ENCODE peak calls at places on chromosomes 16 and 17, in seven cellular contexts. One of them, this sample, is unnamed.
A peak's percentile ranks its signal among the peaks of the same experiment; 100 is the strongest.

GRCh38 chr17:80106176-80106575 is 4.8 kb downstream of the GAA start:
- DNase-seq in left lung: peak; percentile 28
- DNase-seq in endodermal cell: no peak
- DNase-seq in AG04450: no peak
- DNase-seq in HFFc6: no peak
- DNase-seq in mesothelial cell of epicardium: no peak
- DNase-seq in GM06990: no peak
- DNase-seq in this sample: no peak

GRCh38 chr16:21952040-21952792 is 945 bp upstream of the UQCRC2 start:
- DNase-seq in mesothelial cell of epicardium: peak; percentile 66
- DNase-seq in endodermal cell: peak; percentile 86
- DNase-seq in AG04450: no peak
- DNase-seq in GM06990: no peak
- DNase-seq in HFFc6: peak; percentile 52
- DNase-seq in left lung: peak; percentile 79
- DNase-seq in this sample: peak; percentile 64

GRCh38 chr17:30550512-30551273 is 73.5 kb downstream of the GOSR1 start:
- DNase-seq in left lung: no peak
- DNase-seq in GM06990: peak; percentile 66
- DNase-seq in AG04450: no peak
- DNase-seq in mesothelial cell of epicardium: peak; percentile 24
- DNase-seq in HFFc6: peak; percentile 45
- DNase-seq in endodermal cell: peak; percentile 50
- DNase-seq in this sample: no peak

GRCh38 chr17:21452377-21453143 is 76.4 kb downstream of the KCNJ12 start:
- DNase-seq in AG04450: peak; percentile 41
- DNase-seq in HFFc6: peak; percentile 15
- DNase-seq in endodermal cell: peak; percentile 86
- DNase-seq in left lung: peak; percentile 62
- DNase-seq in GM06990: no peak
- DNase-seq in mesothelial cell of epicardium: no peak
- DNase-seq in this sample: no peak

GRCh38 chr16:83433201-83433600 is 374.6 kb upstream of the HSBP1 start:
- DNase-seq in AG04450: no peak
- DNase-seq in GM06990: no peak
- DNase-seq in endodermal cell: no peak
- DNase-seq in left lung: no peak
- DNase-seq in HFFc6: no peak
- DNase-seq in mesothelial cell of epicardium: no peak
- DNase-seq in this sample: no peak

GRCh38 chr17:28317965-28318758 is 838 bp upstream of the TMEM97 start:
- DNase-seq in mesothelial cell of epicardium: no peak
- DNase-seq in left lung: no peak
- DNase-seq in HFFc6: no peak
- DNase-seq in endodermal cell: peak; percentile 84
- DNase-seq in AG04450: no peak
- DNase-seq in GM06990: peak; percentile 49
- DNase-seq in this sample: no peak

GRCh38 chr17:79077587-79077986 is 3.0 kb downstream of the ENGASE start:
- DNase-seq in HFFc6: no peak
- DNase-seq in AG04450: no peak
- DNase-seq in left lung: no peak
- DNase-seq in endodermal cell: peak; percentile 40
- DNase-seq in GM06990: no peak
- DNase-seq in mesothelial cell of epicardium: no peak
- DNase-seq in this sample: no peak

GRCh38 chr17:29949708-29950107 is 8.3 kb downstream of the EFCAB5 start:
- DNase-seq in left lung: no peak
- DNase-seq in HFFc6: no peak
- DNase-seq in endodermal cell: no peak
- DNase-seq in AG04450: no peak
- DNase-seq in GM06990: no peak
- DNase-seq in mesothelial cell of epicardium: no peak
- DNase-seq in this sample: no peak

GRCh38 chr17:17494499-17495447 is 1.4 kb downstream of the RASD1 start:
- DNase-seq in HFFc6: no peak
- DNase-seq in left lung: no peak
- DNase-seq in GM06990: no peak
- DNase-seq in mesothelial cell of epicardium: no peak
- DNase-seq in endodermal cell: peak; percentile 91
- DNase-seq in AG04450: no peak
- DNase-seq in this sample: no peak

GRCh38 chr16:49453001-49453400 is 79.4 kb downstream of the C16orf78 start:
- DNase-seq in HFFc6: no peak
- DNase-seq in left lung: no peak
- DNase-seq in GM06990: no peak
- DNase-seq in mesothelial cell of epicardium: no peak
- DNase-seq in endodermal cell: no peak
- DNase-seq in AG04450: no peak
- DNase-seq in this sample: no peak

GRCh38 chr16:46972971-46973456 is 460 bp downstream of the DNAJA2 start:
- DNase-seq in mesothelial cell of epicardium: peak; percentile 57
- DNase-seq in endodermal cell: peak; percentile 76
- DNase-seq in AG04450: no peak
- DNase-seq in GM06990: peak; percentile 71
- DNase-seq in left lung: peak; percentile 45
- DNase-seq in HFFc6: no peak
- DNase-seq in this sample: peak; percentile 53

GRCh38 chr17:41415833-41416335 is 8.5 kb downstream of the KRT37 start:
- DNase-seq in GM06990: no peak
- DNase-seq in mesothelial cell of epicardium: no peak
- DNase-seq in left lung: no peak
- DNase-seq in AG04450: no peak
- DNase-seq in HFFc6: peak; percentile 62
- DNase-seq in endodermal cell: no peak
- DNase-seq in this sample: no peak

GRCh38 chr17:4004517-4005295 is 40.5 kb upstream of the ATP2A3 start:
- DNase-seq in AG04450: no peak
- DNase-seq in HFFc6: no peak
- DNase-seq in left lung: no peak
- DNase-seq in GM06990: peak; percentile 62
- DNase-seq in mesothelial cell of epicardium: peak; percentile 80
- DNase-seq in endodermal cell: peak; percentile 96
- DNase-seq in this sample: peak; percentile 63

GRCh38 chr17:2011421-2012371 is 13.4 kb downstream of the RTN4RL1 start:
- DNase-seq in left lung: peak; percentile 57
- DNase-seq in endodermal cell: peak; percentile 84
- DNase-seq in HFFc6: peak; percentile 38
- DNase-seq in GM06990: no peak
- DNase-seq in AG04450: no peak
- DNase-seq in mesothelial cell of epicardium: no peak
- DNase-seq in this sample: no peak

GRCh38 chr17:43768382-43768781 is 9.8 kb upstream of the SOST start:
- DNase-seq in left lung: peak; percentile 82
- DNase-seq in endodermal cell: peak; percentile 44
- DNase-seq in AG04450: no peak
- DNase-seq in GM06990: no peak
- DNase-seq in mesothelial cell of epicardium: no peak
- DNase-seq in HFFc6: no peak
- DNase-seq in this sample: no peak

GRCh38 chr17:74532115-74532514 is 840 bp upstream of the CD300LB start:
- DNase-seq in left lung: peak; percentile 80
- DNase-seq in AG04450: no peak
- DNase-seq in HFFc6: no peak
- DNase-seq in GM06990: no peak
- DNase-seq in endodermal cell: peak; percentile 79
- DNase-seq in mesothelial cell of epicardium: peak; percentile 7
- DNase-seq in this sample: peak; percentile 49

GRCh38 chr16:70770968-70771552 is 29.9 kb downstream of the VAC14 start:
- DNase-seq in GM06990: peak; percentile 26
- DNase-seq in mesothelial cell of epicardium: peak; percentile 82
- DNase-seq in endodermal cell: peak; percentile 94
- DNase-seq in AG04450: no peak
- DNase-seq in left lung: no peak
- DNase-seq in HFFc6: peak; percentile 57
- DNase-seq in this sample: peak; percentile 49

DNA sequence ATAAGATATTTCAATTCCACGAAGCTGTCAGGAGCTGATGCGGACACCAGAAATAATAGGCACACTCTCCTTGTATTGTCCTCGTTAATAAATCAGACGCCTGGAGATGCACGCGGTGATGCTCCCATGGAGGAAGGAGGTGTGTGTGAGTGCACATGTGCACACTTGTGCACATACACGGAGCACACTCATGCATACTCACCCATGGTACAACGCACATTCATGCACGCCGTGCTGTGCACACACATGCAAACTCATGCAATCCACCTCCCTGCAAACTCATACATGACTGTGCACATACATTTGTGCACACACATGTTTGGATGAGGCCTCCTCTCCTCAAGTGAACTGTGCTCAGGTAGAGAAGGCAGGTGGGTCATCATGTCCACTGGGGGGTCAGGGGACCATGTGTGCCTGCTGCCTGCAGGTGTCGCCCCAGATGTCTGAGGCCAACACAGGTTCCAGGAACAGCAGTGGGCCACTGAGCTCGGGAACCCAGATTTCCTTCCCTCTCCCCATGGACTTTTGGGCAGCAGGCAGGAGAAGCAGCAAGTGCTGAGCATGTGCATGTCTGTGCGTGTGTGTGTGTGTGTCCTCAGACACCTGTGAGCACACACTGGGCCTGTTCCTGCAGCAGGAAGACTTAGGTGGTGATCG is 165.3 kb downstream of the SDK2 start:
- DNase-seq in left lung: no peak
- DNase-seq in AG04450: no peak
- DNase-seq in HFFc6: no peak
- DNase-seq in endodermal cell: peak; percentile 88
- DNase-seq in mesothelial cell of epicardium: no peak
- DNase-seq in GM06990: no peak
- DNase-seq in this sample: no peak
- TF ChIP-seq CTCF in left lung: no peak
- TF ChIP-seq CTCF in AG04450: no peak
- TF ChIP-seq CTCF in HFFc6: no peak
- TF ChIP-seq CTCF in endodermal cell: peak; percentile 76
- TF ChIP-seq CTCF in mesothelial cell of epicardium: no peak
- TF ChIP-seq CTCF in GM06990: peak; percentile 49
- TF ChIP-seq CTCF in this sample: no peak

GRCh38 chr16:56923481-56923880 is 8.5 kb upstream of the HERPUD1 start:
- DNase-seq in HFFc6: no peak
- DNase-seq in endodermal cell: no peak
- DNase-seq in left lung: no peak
- DNase-seq in AG04450: no peak
- DNase-seq in GM06990: no peak
- DNase-seq in mesothelial cell of epicardium: no peak
- DNase-seq in this sample: no peak

GRCh38 chr16:56918467-56919012 is 13.4 kb upstream of the HERPUD1 start:
- DNase-seq in mesothelial cell of epicardium: no peak
- DNase-seq in left lung: no peak
- DNase-seq in AG04450: no peak
- DNase-seq in HFFc6: no peak
- DNase-seq in GM06990: no peak
- DNase-seq in endodermal cell: no peak
- DNase-seq in this sample: no peak

GRCh38 chr16:56916571-56917403 is 15.2 kb upstream of the HERPUD1 start:
- DNase-seq in mesothelial cell of epicardium: no peak
- DNase-seq in GM06990: peak; percentile 53
- DNase-seq in endodermal cell: no peak
- DNase-seq in AG04450: no peak
- DNase-seq in left lung: no peak
- DNase-seq in HFFc6: no peak
- DNase-seq in this sample: no peak

GRCh38 chr16:56919099-56919800 is 12.7 kb upstream of the HERPUD1 start:
- DNase-seq in mesothelial cell of epicardium: no peak
- DNase-seq in HFFc6: no peak
- DNase-seq in GM06990: no peak
- DNase-seq in left lung: no peak
- DNase-seq in endodermal cell: peak; percentile 49
- DNase-seq in AG04450: no peak
- DNase-seq in this sample: no peak

DNA sequence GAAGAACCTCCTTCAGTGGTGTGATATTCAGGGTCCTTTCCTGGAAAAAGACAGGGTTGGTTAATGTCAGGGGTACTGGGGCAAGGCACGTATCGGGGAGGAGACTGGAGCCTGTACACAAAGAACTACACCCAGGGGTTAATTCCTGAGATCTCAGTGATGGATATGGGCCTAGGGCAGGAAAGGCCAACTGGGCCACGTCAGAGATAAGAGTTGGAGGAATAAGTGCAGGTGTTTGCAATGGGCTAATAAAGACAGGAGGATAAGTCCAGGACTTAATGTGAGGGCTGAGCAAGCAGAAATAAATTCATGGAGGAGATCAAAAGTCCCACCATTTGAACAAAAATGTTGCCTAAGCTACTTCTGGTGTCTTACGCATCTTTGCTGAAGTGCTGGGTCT is 10.4 kb upstream of the HERPUD1 start:
- DNase-seq in GM06990: no peak
- DNase-seq in HFFc6: no peak
- DNase-seq in endodermal cell: no peak
- DNase-seq in AG04450: no peak
- DNase-seq in left lung: no peak
- DNase-seq in mesothelial cell of epicardium: no peak
- DNase-seq in this sample: no peak
- TF ChIP-seq CTCF in GM06990: no peak
- TF ChIP-seq CTCF in HFFc6: no peak
- TF ChIP-seq CTCF in endodermal cell: no peak
- TF ChIP-seq CTCF in AG04450: no peak
- TF ChIP-seq CTCF in left lung: no peak
- TF ChIP-seq CTCF in mesothelial cell of epicardium: no peak
- TF ChIP-seq CTCF in this sample: no peak

GRCh38 chr16:11506816-11507305 is 79.9 kb downstream of the LITAF start:
- DNase-seq in AG04450: no peak
- DNase-seq in left lung: no peak
- DNase-seq in endodermal cell: peak; percentile 42
- DNase-seq in HFFc6: no peak
- DNase-seq in GM06990: no peak
- DNase-seq in mesothelial cell of epicardium: no peak
- DNase-seq in this sample: no peak
- TF ChIP-seq CTCF in AG04450: no peak
- TF ChIP-seq CTCF in left lung: no peak
- TF ChIP-seq CTCF in endodermal cell: peak; percentile 42
- TF ChIP-seq CTCF in HFFc6: peak; percentile 8
- TF ChIP-seq CTCF in GM06990: peak; percentile 51
- TF ChIP-seq CTCF in mesothelial cell of epicardium: no peak
- TF ChIP-seq CTCF in this sample: no peak

DNA sequence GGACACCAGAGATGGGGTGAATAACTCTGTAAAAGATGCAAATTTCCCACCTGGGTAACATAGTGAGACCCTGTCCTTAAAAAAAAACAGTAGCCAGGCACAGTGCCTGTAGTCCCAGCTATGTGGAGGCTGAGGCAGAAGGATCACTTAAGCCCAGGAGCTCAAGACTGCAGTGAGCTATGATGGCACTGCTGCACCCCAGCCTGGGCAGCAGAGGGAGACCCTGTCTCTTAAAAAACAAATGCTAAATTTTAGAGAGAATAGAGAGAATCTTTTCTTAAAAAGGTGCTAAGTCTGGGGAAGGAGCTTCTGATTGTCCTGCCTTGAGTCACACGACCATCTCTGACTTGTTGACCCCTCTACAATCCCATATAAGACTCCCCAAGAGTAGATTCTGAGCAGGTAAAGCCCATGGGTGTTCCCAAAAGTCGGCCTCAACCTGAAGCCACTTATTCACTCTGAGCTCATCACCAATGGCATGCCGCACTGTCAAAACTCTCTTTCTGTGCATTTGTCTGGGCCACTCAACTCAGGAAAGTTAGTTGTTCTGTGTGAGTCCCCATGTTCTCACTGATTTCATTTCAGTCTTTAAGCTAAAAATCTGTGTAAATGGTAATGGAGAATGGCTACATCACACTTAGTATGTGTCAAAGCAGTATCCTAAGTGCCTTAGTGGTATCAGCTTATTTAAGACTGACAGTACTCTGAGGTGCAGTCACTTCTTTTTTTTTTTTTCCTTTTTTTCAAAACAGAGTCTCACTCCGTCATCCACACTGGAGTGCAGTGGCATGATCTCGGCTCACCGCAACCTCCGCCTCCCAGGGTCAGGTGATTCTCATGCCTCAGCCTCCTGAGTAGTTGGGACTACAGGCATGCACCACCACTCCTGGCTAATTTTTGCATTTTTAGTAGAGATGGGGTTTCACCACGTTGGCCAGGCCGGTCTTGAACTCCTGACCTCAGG is 41.6 kb downstream of the PRKCB start:
- DNase-seq in endodermal cell: peak; percentile 53
- DNase-seq in AG04450: no peak
- DNase-seq in left lung: no peak
- DNase-seq in mesothelial cell of epicardium: no peak
- DNase-seq in GM06990: no peak
- DNase-seq in HFFc6: no peak
- DNase-seq in this sample: no peak
- TF ChIP-seq CTCF in endodermal cell: peak; percentile 65
- TF ChIP-seq CTCF in AG04450: no peak
- TF ChIP-seq CTCF in left lung: no peak
- TF ChIP-seq CTCF in mesothelial cell of epicardium: no peak
- TF ChIP-seq CTCF in GM06990: peak; percentile 41
- TF ChIP-seq CTCF in HFFc6: no peak
- TF ChIP-seq CTCF in this sample: no peak